ENCODE peak calls at places on chromosomes 1 and 21, in eight cellular contexts. A is NCI-H2081; L is lower leg skin; H is fibroblast of lung; Q is Peyer's patch; P is RWPE2; K is HTR-8/SVneo; J is stimulated activated CD8-positive, alpha-beta memory T cell treated with anti-CD3 and anti-CD28 coated beads, Interleukin-7, amount 100 ng/mL, for 1 hour. D is an unnamed sample.

GRCh38 chr21:36901575-36901974 is 64.9 kb downstream of the HLCS start:
- DNase-seq in K (no peak), L (no peak), Q (no peak), J (no peak), P (no peak), A (no peak), H (no peak), D (no peak)

GRCh38 chr1:153921803-153922075 is 1.0 kb downstream of the GATAD2B start:
- DNase-seq in K (no peak), A (no peak), H (no peak), J (no peak), L (no peak), P (no peak), Q (no peak), D (no peak)

GRCh38 chr1:119935915-119936314 is 39.6 kb upstream of the ADAM30 start:
- DNase-seq in J (no peak), K (no peak), P (no peak), H (no peak), Q (no peak), A (no peak), L (no peak), D (no peak)

GRCh38 chr1:71080178-71080781 is 555 bp downstream of the ZRANB2 start:
- DNase-seq in Q (no peak), H (peak; percentile 25), L (peak; percentile 16), K (no peak), A (peak; percentile 1), J (no peak), P (no peak), D (no peak)

GRCh38 chr1:235892080-235892670 is 25.5 kb upstream of the LYST start:
- DNase-seq in J (no peak), L (no peak), K (no peak), P (no peak), Q (no peak), A (no peak), H (no peak), D (no peak)

GRCh38 chr1:17460265-17460664 is 20.8 kb upstream of the RCC2 start:
- DNase-seq in J (no peak), P (peak; percentile 97), Q (no peak), L (peak; percentile 63), A (no peak), K (no peak), H (no peak), D (no peak)

GRCh38 chr1:46248122-46248920 is 758 bp downstream of the RAD54L start:
- DNase-seq in H (no peak), L (peak; percentile 23), K (peak; percentile 8), J (no peak), P (peak; percentile 73), A (peak; percentile 59), Q (peak; percentile 50), D (peak; percentile 10)

GRCh38 chr1:67429011-67429527 is 1.1 kb downstream of the SERBP1 start:
- DNase-seq in K (no peak), L (peak; percentile 30), P (no peak), Q (peak; percentile 55), H (peak; percentile 21), A (no peak), J (no peak), D (peak; percentile 12)

GRCh38 chr21:42161957-42162681 is 56.8 kb upstream of the ABCG1 start:
- DNase-seq in J (no peak), K (no peak), A (no peak), H (no peak), P (no peak), Q (no peak), L (no peak), D (no peak)